ENCODE peak calls at places on chromosomes 16 and 17, in four cellular contexts. E is GM12865, T is AG09309, P is OCI-LY7. H is an unnamed sample.

GRCh38 chr17:38871992-38872605 is 2.2 kb downstream of the LASP1 start:
- DNase-seq in T (no peak), P (peak; percentile 43), E (no peak), H (no peak)

GRCh38 chr16:54145881-54146280 is 140.7 kb downstream of the IRX3 start:
- DNase-seq in T (no peak), P (no peak), E (no peak), H (no peak)

GRCh38 chr16:69520800-69521602 is 44.8 kb upstream of the NFAT5 start:
- DNase-seq in E (peak; percentile 81), T (no peak), P (no peak), H (peak; percentile 84)

GRCh38 chr17:5381542-5381941 is 37.9 kb downstream of the NUP88 start:
- DNase-seq in P (no peak), T (no peak), E (no peak), H (no peak)

GRCh38 chr17:48542956-48543853 is 1.7 kb downstream of the HOXB2 start:
- DNase-seq in T (no peak), E (peak; percentile 56), P (no peak), H (peak; percentile 76)

GRCh38 chr17:33848433-33848832 is 406.7 kb upstream of the CCL2 start:
- DNase-seq in T (no peak), P (no peak), E (no peak), H (no peak)

GRCh38 chr17:43834106-43834505 is 1.2 kb upstream of the MPP3 start:
- DNase-seq in T (peak; percentile 34), P (no peak), E (no peak), H (no peak)

GRCh38 chr17:37488009-37488604 is 1.6 kb upstream of the DUSP14 start:
- DNase-seq in P (no peak), E (peak; percentile 18), T (peak; percentile 87), H (no peak)

GRCh38 chr16:76194621-76195015 is 82.6 kb upstream of the CNTNAP4 start:
- DNase-seq in P (no peak), T (no peak), E (no peak), H (no peak)

GRCh38 chr17:14875557-14876412 is 389.3 kb downstream of the PMP22 start:
- DNase-seq in P (no peak), E (no peak), T (no peak), H (no peak)

GRCh38 chr17:9121186-9121820 is 100.0 kb downstream of the NTN1 start:
- DNase-seq in T (no peak), E (no peak), P (no peak), H (no peak)

GRCh38 chr17:44502598-44503079 is 567 bp downstream of the GPATCH8 start:
- DNase-seq in P (peak; percentile 21), E (peak; percentile 18), T (no peak), H (no peak)

GRCh38 chr16:68401871-68402747 is 46.2 kb downstream of the SMPD3 start:
- DNase-seq in P (no peak), T (peak; percentile 40), E (no peak), H (peak; percentile 28)

GRCh38 chr16:57883480-57883879 is 81.2 kb upstream of the KIFC3 start:
- DNase-seq in E (no peak), P (no peak), T (no peak), H (no peak)

GRCh38 chr16:23691483-23692189 is 12.9 kb downstream of the PLK1 start:
- DNase-seq in T (no peak), E (no peak), P (no peak), H (no peak)

GRCh38 chr16:51151435-51151950 is 423 bp upstream of the SALL1 start:
- DNase-seq in T (no peak), E (no peak), P (no peak), H (no peak)

GRCh38 chr17:61410555-61411089 is 11.0 kb downstream of the TBX2 start:
- DNase-seq in E (peak; percentile 57), P (peak; percentile 76), T (no peak), H (peak; percentile 81)

GRCh38 chr17:17682737-17683675 is 1.7 kb downstream of the RAI1 start:
- DNase-seq in E (peak; percentile 69), P (peak; percentile 65), T (peak; percentile 65), H (peak; percentile 87)

GRCh38 chr17:78798695-78799559 is 16.9 kb upstream of the CYTH1 start:
- DNase-seq in E (peak; percentile 52), T (no peak), P (peak; percentile 71), H (peak; percentile 33)

GRCh38 chr16:83771306-83771942 is 36.4 kb upstream of the HSBP1 start:
- DNase-seq in E (no peak), P (no peak), T (no peak), H (no peak)

GRCh38 chr17:14515015-14515414 is 214.1 kb downstream of the HS3ST3B1 start:
- DNase-seq in P (no peak), E (no peak), T (no peak), H (no peak)

GRCh38 chr17:564526-564925 is 150.1 kb downstream of the VPS53 start:
- DNase-seq in E (no peak), P (no peak), T (no peak), H (no peak)
- TF ChIP-seq CTCF in E (no peak), P (no peak), T (no peak), H (no peak)

GRCh38 chr16:85027349-85027967 is at the start of gene KIAA0513:
- DNase-seq in E (peak; percentile 96), T (peak; percentile 51), P (peak; percentile 97), H (peak; percentile 95)

GRCh38 chr16:85028638-85029412 is 1.2 kb downstream of the KIAA0513 start:
- DNase-seq in P (no peak), E (peak; percentile 77), T (no peak), H (peak; percentile 91)

GRCh38 chr16:85026696-85027095 is 899 bp upstream of the KIAA0513 start:
- DNase-seq in P (no peak), E (no peak), T (no peak), H (no peak)

GRCh38 chr16:85029413-85029794 is 1.8 kb downstream of the KIAA0513 start:
- DNase-seq in T (no peak), P (no peak), E (peak; percentile 66), H (peak; percentile 84)

GRCh38 chr16:85027968-85028637 is 508 bp downstream of the KIAA0513 start:
- DNase-seq in P (peak; percentile 15), T (no peak), E (peak; percentile 17), H (peak; percentile 38)
- TF ChIP-seq CTCF in P (peak; percentile 47), T (peak; percentile 30), E (peak; percentile 34), H (peak; percentile 27)

GRCh38 chr17:56630202-56630601 is 36.7 kb downstream of the NOG start:
- DNase-seq in P (no peak), T (no peak), E (no peak), H (no peak)
- TF ChIP-seq CTCF in P (no peak), T (no peak), E (no peak), H (no peak)

GRCh38 chr17:46159686-46160085 is 33.5 kb downstream of the KANSL1 start:
- DNase-seq in T (peak; percentile 66), E (no peak), P (no peak), H (no peak)
- TF ChIP-seq CTCF in T (no peak), E (no peak), P (no peak), H (no peak)